ENCODE peak calls at places on chromosomes 4 and X, in nine cellular contexts. O is renal cortical epithelial cell, I is kidney glomerular epithelial cell, F is dorsolateral prefrontal cortex, D is cardiac muscle cell, Y is activated gamma-delta T cell treated with Interleukin-2 at 50 U/mL for 16 hours, A is trophoblast cell, N is H1, E is right atrium auricular region. U is an unnamed sample.

GRCh38 chr4:180652533-180652932 is 1590.7 kb upstream of the TENM3 start:
- DNase-seq in F (no peak), D (no peak), N (no peak), I (no peak), Y (no peak), O (no peak), A (no peak), E (no peak), U (no peak)

GRCh38 chr4:5753766-5754528 is 42.9 kb downstream of the EVC start:
- DNase-seq in D (peak), O (peak), N (no peak), I (peak), E (peak), Y (no peak), F (no peak), A (peak), U (no peak)

GRCh38 chrX:3384330-3384729 is 37.9 kb upstream of the MXRA5 start:
- DNase-seq in F (no peak), I (peak), D (peak), O (peak), N (no peak), A (no peak), E (no peak), Y (no peak), U (no peak)

GRCh38 chr4:2811830-2812599 is 19.1 kb downstream of the SH3BP2 start:
- DNase-seq in A (peak), E (peak), I (peak), Y (peak), D (peak), O (peak), N (no peak), F (no peak), U (peak)

GRCh38 chrX:149851864-149852263 is 29.1 kb upstream of the MAGEA8 start:
- DNase-seq in D (no peak), N (no peak), Y (no peak), E (no peak), F (no peak), A (no peak), I (no peak), O (no peak), U (no peak)

GRCh38 chr4:1594871-1595788 is 89.0 kb downstream of the FAM53A start:
- DNase-seq in E (no peak), O (no peak), F (no peak), N (no peak), I (no peak), A (no peak), Y (no peak), D (no peak), U (peak)

GRCh38 chrX:70479970-70480659 is 35.5 kb downstream of the DLG3 start:
- DNase-seq in O (peak), A (no peak), D (peak), Y (no peak), I (peak), N (no peak), E (no peak), F (no peak), U (no peak)

GRCh38 chr4:62243895-62244294 is 1043.8 kb downstream of the ADGRL3 start:
- DNase-seq in A (no peak), D (no peak), Y (no peak), E (no peak), O (no peak), N (no peak), F (no peak), I (no peak), U (no peak)

GRCh38 chrX:100090931-100091330 is 319.1 kb downstream of the PCDH19 start:
- DNase-seq in N (no peak), Y (no peak), F (no peak), O (peak), D (peak), E (no peak), A (no peak), I (no peak), U (no peak)

GRCh38 chr4:74932010-74932409 is 906 bp upstream of the PARM1 start:
- DNase-seq in N (no peak), D (no peak), F (no peak), A (no peak), E (no peak), Y (no peak), I (no peak), O (no peak), U (no peak)

GRCh38 chrX:43176686-43177085 is 398.7 kb upstream of the PPP1R2C start:
- DNase-seq in E (no peak), A (no peak), Y (no peak), N (no peak), O (no peak), I (no peak), D (no peak), F (no peak), U (no peak)

GRCh38 chrX:10859353-10859752 is 239.0 kb upstream of the MID1 start:
- DNase-seq in N (no peak), F (no peak), A (no peak), E (no peak), I (no peak), D (no peak), Y (no peak), O (no peak), U (no peak)

GRCh38 chr4:95362906-95363578 is 185.7 kb downstream of the UNC5C start:
- DNase-seq in D (peak), I (no peak), O (peak), Y (no peak), N (no peak), F (no peak), E (no peak), A (no peak), U (no peak)

GRCh38 chr4:111556141-111556781 is 589.0 kb upstream of the FAM241A start:
- DNase-seq in N (no peak), D (no peak), Y (no peak), I (no peak), E (no peak), F (no peak), O (no peak), A (no peak), U (no peak)

GRCh38 chr4:823761-824460 is 2.0 kb downstream of the CPLX1 start:
- DNase-seq in Y (no peak), E (no peak), I (no peak), O (no peak), D (no peak), N (no peak), F (no peak), A (no peak), U (no peak)

GRCh38 chrX:123476636-123477219 is 256.1 kb downstream of the THOC2 start:
- DNase-seq in E (no peak), I (no peak), O (no peak), N (no peak), D (no peak), A (peak), F (no peak), Y (no peak), U (no peak)

GRCh38 chr4:95314573-95314972 is 234.2 kb downstream of the UNC5C start:
- DNase-seq in E (no peak), N (no peak), F (no peak), A (no peak), O (no peak), D (no peak), I (no peak), Y (no peak), U (no peak)

GRCh38 chr4:88382621-88383020 is 4.0 kb downstream of the HERC6 start:
- DNase-seq in E (peak), A (no peak), O (peak), Y (peak), F (no peak), N (no peak), D (no peak), I (peak), U (no peak)